ENCODE peak calls at places on chromosome 21, in four cellular contexts. Q is fibroblast of lung, E is cardiac fibroblast, I is mucosa of descending colon. P is an unnamed sample.

GRCh38 chr21:45299026-45299863 is 11.6 kb upstream of the POFUT2 start:
- DNase-seq in Q (no peak), E (peak), I (no peak), P (no peak)

GRCh38 chr21:39072468-39072867 is 110.8 kb downstream of the PSMG1 start:
- DNase-seq in I (no peak), Q (no peak), E (no peak), P (no peak)

GRCh38 chr21:39674794-39675193 is 62.1 kb downstream of the B3GALT5 start:
- DNase-seq in E (no peak), I (no peak), Q (no peak), P (no peak)

GRCh38 chr21:17441370-17441769 is 71.5 kb upstream of the CXADR start:
- DNase-seq in Q (peak), I (no peak), E (peak), P (no peak)

GRCh38 chr21:16323586-16323985 is 593.8 kb downstream of the USP25 start:
- DNase-seq in E (peak), I (no peak), Q (peak), P (peak)

GRCh38 chr21:14737922-14738321 is 191.8 kb upstream of the SAMSN1 start:
- DNase-seq in E (peak), Q (peak), I (no peak), P (peak)

GRCh38 chr21:44568667-44569556 is 4.6 kb upstream of the KRTAP10-4 start:
- DNase-seq in I (no peak), Q (no peak), E (no peak), P (no peak)

GRCh38 chr21:29185633-29186032 is 55.2 kb downstream of the MAP3K7CL start:
- DNase-seq in Q (no peak), I (no peak), E (no peak), P (no peak)

GRCh38 chr21:38847556-38847955 is 41.8 kb downstream of the ETS2 start:
- DNase-seq in Q (peak), E (peak), I (no peak), P (peak)

GRCh38 chr21:35222021-35222420 is 172.9 kb upstream of the RUNX1 start:
- DNase-seq in E (peak), I (no peak), Q (no peak), P (no peak)

GRCh38 chr21:38267991-38268858 is 11.4 kb downstream of the KCNJ15 start:
- DNase-seq in E (no peak), I (no peak), Q (peak), P (peak)

DNA sequence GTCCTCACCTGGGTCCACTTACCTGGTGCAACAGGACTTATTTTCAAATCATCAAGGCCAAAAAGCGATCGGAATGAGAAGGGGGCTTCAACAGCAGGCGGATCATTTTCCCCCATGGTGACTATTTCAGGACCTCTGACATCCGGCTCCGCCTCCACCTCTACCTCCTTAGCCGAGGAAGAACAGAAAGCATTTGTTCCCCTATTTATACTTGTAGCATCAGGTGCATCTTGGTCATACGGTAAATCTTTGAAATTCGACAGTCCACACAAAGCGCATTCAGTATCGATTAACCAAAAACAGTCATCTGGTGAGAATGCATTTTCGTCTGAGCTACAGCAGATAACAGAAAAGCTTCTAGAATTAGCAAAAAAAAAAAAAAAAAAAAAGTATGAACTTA is 550 bp downstream of the TMPRSS3 start:
- DNase-seq in Q (no peak), I (peak), E (no peak), P (no peak)
- H3K4me3 ChIP-seq in Q (no peak), I (no peak), E (no peak), P (no peak)

GRCh38 chr21:41745971-41746743 is 20.7 kb downstream of the RIPK4 start:
- DNase-seq in Q (no peak), I (peak), E (no peak), P (no peak)
- TF ChIP-seq CTCF in Q (no peak), I (no peak), E (no peak), P (no peak)

GRCh38 chr21:33238565-33239255 is 9.0 kb downstream of the IFNAR2 start:
- DNase-seq in I (no peak), Q (no peak), E (no peak), P (no peak)

GRCh38 chr21:33237446-33237845 is 7.7 kb downstream of the IFNAR2 start:
- DNase-seq in E (no peak), Q (no peak), I (no peak), P (peak)

GRCh38 chr21:33241846-33242245 is 12.1 kb downstream of the IFNAR2 start:
- DNase-seq in I (no peak), Q (no peak), E (no peak), P (no peak)

GRCh38 chr21:33238146-33238545 is 8.4 kb downstream of the IFNAR2 start:
- DNase-seq in Q (no peak), I (no peak), E (no peak), P (no peak)

DNA sequence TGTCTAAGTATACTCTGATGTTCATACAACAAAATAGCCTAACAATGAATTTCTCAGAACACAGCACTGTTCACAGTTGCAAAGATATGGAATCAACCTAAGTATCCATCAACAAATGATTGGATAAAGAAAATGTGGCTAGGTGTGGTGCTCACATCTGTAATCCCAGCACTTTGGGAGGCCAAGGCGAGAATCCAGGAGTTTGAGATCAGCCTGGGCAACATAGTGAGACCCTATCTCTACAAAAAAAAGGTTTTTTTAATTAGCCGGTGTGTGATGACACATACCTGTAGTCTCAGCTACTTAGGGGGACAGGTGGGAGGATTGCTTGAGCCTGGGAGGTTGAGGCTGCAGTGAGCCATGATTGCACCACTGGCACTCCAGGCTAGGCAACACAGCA is 10.7 kb downstream of the IFNAR2 start:
- DNase-seq in Q (no peak), I (no peak), E (no peak), P (no peak)
- H3K4me3 ChIP-seq in Q (no peak), I (no peak), E (no peak), P (no peak)

DNA sequence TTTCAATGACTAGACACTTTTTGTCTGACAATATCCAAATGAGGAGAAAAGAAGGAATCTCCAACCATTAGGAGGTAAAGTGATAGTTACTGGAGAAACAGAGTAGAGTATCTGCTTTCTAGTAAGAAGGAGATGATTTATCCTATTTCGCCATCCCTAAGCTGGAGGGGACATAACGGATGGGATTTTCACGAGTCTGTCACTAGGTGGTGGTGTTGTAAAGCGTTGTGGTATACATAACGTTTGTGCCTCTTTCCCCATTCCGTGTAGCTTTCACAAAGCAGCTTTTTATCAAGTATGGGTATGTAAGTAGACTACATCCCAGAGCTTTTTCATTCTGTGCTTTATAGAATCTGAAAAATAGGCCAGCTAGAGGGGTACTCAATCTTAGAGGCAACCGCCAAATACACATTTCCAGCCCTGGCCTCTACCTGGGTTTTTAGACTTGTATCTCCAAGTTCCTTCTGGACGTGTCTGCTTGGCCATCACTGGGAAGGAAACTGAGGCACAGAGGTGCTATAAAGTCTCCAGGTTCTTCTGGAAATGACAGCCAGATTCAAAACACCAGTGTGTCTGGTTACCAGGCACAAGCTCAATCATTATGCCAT is 33.3 kb upstream of the FAM3B start:
- DNase-seq in E (peak), Q (peak), I (no peak), P (peak)
- TF ChIP-seq CTCF in E (peak), Q (peak), I (peak), P (peak)

GRCh38 chr21:36976882-36977651 is 10.6 kb upstream of the HLCS start:
- DNase-seq in I (no peak), E (peak), Q (peak), P (peak)
- H3K4me3 ChIP-seq in I (no peak), E (no peak), Q (no peak), P (no peak)

GRCh38 chr21:43349644-43350043 is 77.3 kb downstream of the SIK1 start:
- DNase-seq in I (no peak), E (no peak), Q (no peak), P (no peak)
- TF ChIP-seq CTCF in I (no peak), E (no peak), Q (no peak), P (no peak)

GRCh38 chr21:31198575-31198974 is 145.5 kb downstream of the TIAM1 start:
- DNase-seq in Q (peak), I (no peak), E (peak), P (peak)
- H3K4me3 ChIP-seq in Q (no peak), I (no peak), E (no peak), P (no peak)